ENCODE peak calls at places on chromosomes 7 and 10, in ten cellular contexts. O is neural progenitor cell; E is CD4-positive, alpha-beta T cell; Z is cardiac muscle cell; Q is astrocyte of the cerebellum; R is sigmoid colon; P is ovary; K is bronchial epithelial cell; V is CD8-positive, alpha-beta T cell; N is brain microvascular endothelial cell. M is an unnamed sample.

GRCh38 chr10:78600740-78601139 is 468.0 kb upstream of the ZMIZ1 start:
- DNase-seq in O (no peak), E (no peak), Z (peak), Q (no peak), R (no peak), P (peak), K (peak), V (no peak), N (no peak), M (no peak)

GRCh38 chr7:6530626-6531491 is 20.4 kb downstream of the GRID2IP start:
- DNase-seq in O (peak), E (peak), Z (no peak), Q (no peak), R (no peak), P (no peak), K (no peak), V (peak), N (no peak), M (peak)

GRCh38 chr7:135253851-135254815 is 20.5 kb downstream of the STRA8 start:
- DNase-seq in O (no peak), E (no peak), Z (peak), Q (peak), R (peak), P (peak), K (peak), V (no peak), N (peak), M (no peak)

GRCh38 chr10:44383749-44384600 is 922 bp downstream of the CXCL12 start:
- DNase-seq in O (peak), E (no peak), Z (peak), Q (no peak), R (peak), P (no peak), K (no peak), V (no peak), N (peak), M (peak)

GRCh38 chr7:117825132-117825531 is 48.1 kb downstream of the CTTNBP2 start:
- DNase-seq in O (no peak), E (no peak), Z (peak), Q (no peak), R (no peak), P (no peak), K (peak), V (no peak), N (peak), M (no peak)

GRCh38 chr7:78195281-78195680 is 396.7 kb downstream of the PHTF2 start:
- DNase-seq in O (no peak), E (no peak), Z (peak), Q (no peak), R (no peak), P (no peak), K (no peak), V (no peak), N (no peak), M (no peak)

GRCh38 chr7:153509763-153510162 is 542.4 kb upstream of the DPP6 start:
- DNase-seq in O (no peak), E (no peak), Z (no peak), Q (no peak), R (no peak), P (no peak), K (no peak), V (no peak), N (no peak), M (no peak)

GRCh38 chr7:48154792-48155413 is 16.4 kb upstream of the ABCA13 start:
- DNase-seq in O (peak), E (peak), Z (peak), Q (no peak), R (no peak), P (no peak), K (peak), V (peak), N (peak), M (peak)

GRCh38 chr7:27165655-27166474 is 528 bp upstream of the HOXA9 start:
- DNase-seq in O (no peak), E (no peak), Z (no peak), Q (no peak), R (peak), P (no peak), K (no peak), V (no peak), N (no peak), M (peak)

GRCh38 chr7:107242267-107242666 is 73.5 kb downstream of the HBP1 start:
- DNase-seq in O (no peak), E (no peak), Z (no peak), Q (no peak), R (no peak), P (no peak), K (no peak), V (no peak), N (no peak), M (no peak)

GRCh38 chr10:111565542-111565941 is 488.7 kb downstream of the ADRA2A start:
- DNase-seq in O (no peak), E (no peak), Z (no peak), Q (no peak), R (no peak), P (no peak), K (no peak), V (no peak), N (no peak), M (no peak)

GRCh38 chr10:131896403-131896802 is 4.4 kb upstream of the PPP2R2D start:
- DNase-seq in O (no peak), E (no peak), Z (no peak), Q (no peak), R (no peak), P (no peak), K (no peak), V (peak), N (no peak), M (no peak)

GRCh38 chr10:844552-844951 is 87.0 kb downstream of the LARP4B start:
- DNase-seq in O (no peak), E (no peak), Z (peak), Q (no peak), R (no peak), P (no peak), K (no peak), V (no peak), N (peak), M (no peak)

GRCh38 chr7:121954803-121955202 is 81.8 kb downstream of the PTPRZ1 start:
- DNase-seq in O (no peak), E (no peak), Z (peak), Q (peak), R (no peak), P (no peak), K (peak), V (no peak), N (peak), M (no peak)

GRCh38 chr10:24790073-24790472 is 66.4 kb upstream of the ARHGAP21 start:
- DNase-seq in O (no peak), E (no peak), Z (no peak), Q (no peak), R (no peak), P (no peak), K (no peak), V (no peak), N (no peak), M (no peak)

GRCh38 chr10:28566458-28566857 is 33.5 kb downstream of the WAC start:
- DNase-seq in O (no peak), E (no peak), Z (peak), Q (no peak), R (no peak), P (no peak), K (no peak), V (no peak), N (no peak), M (no peak)

GRCh38 chr7:20447021-20447420 is 116.3 kb downstream of the ITGB8 start:
- DNase-seq in O (no peak), E (no peak), Z (no peak), Q (no peak), R (no peak), P (no peak), K (no peak), V (no peak), N (no peak), M (no peak)

GRCh38 chr10:47077941-47078340 is 166.7 kb downstream of the PTPN20 start:
- DNase-seq in O (no peak), E (no peak), Z (no peak), Q (no peak), R (no peak), P (no peak), K (no peak), V (no peak), N (no peak), M (no peak)

GRCh38 chr7:31249671-31250070 is 90.9 kb downstream of the NEUROD6 start:
- DNase-seq in O (peak), E (no peak), Z (no peak), Q (no peak), R (no peak), P (no peak), K (no peak), V (no peak), N (no peak), M (no peak)

GRCh38 chr7:100719523-100720319 is 547 bp upstream of the EPO start:
- DNase-seq in O (no peak), E (no peak), Z (peak), Q (no peak), R (no peak), P (no peak), K (peak), V (no peak), N (peak), M (no peak)

GRCh38 chr7:36746347-36746746 is 22.1 kb upstream of the AOAH start:
- DNase-seq in O (no peak), E (no peak), Z (peak), Q (no peak), R (no peak), P (no peak), K (no peak), V (no peak), N (no peak), M (no peak)

GRCh38 chr7:16921644-16922257 is 40.0 kb upstream of the AGR3 start:
- DNase-seq in O (peak), E (no peak), Z (no peak), Q (no peak), R (no peak), P (no peak), K (peak), V (no peak), N (no peak), M (no peak)

GRCh38 chr7:92750440-92750839 is 85.9 kb downstream of the CDK6 start:
- DNase-seq in O (no peak), E (no peak), Z (no peak), Q (no peak), R (no peak), P (no peak), K (no peak), V (no peak), N (no peak), M (no peak)

GRCh38 chr10:131955591-131956340 is 26.0 kb downstream of the BNIP3 start:
- DNase-seq in O (no peak), E (no peak), Z (no peak), Q (no peak), R (peak), P (no peak), K (no peak), V (no peak), N (no peak), M (no peak)

GRCh38 chr10:77846718-77847311 is 79.7 kb downstream of the DLG5 start:
- DNase-seq in O (peak), E (peak), Z (peak), Q (peak), R (peak), P (peak), K (peak), V (peak), N (peak), M (peak)

GRCh38 chr7:1503816-1504775 is at the start of gene INTS1:
- DNase-seq in O (peak), E (peak), Z (peak), Q (peak), R (peak), P (peak), K (peak), V (peak), N (peak), M (peak)

GRCh38 chr7:141071855-141072547 is 1.9 kb upstream of the TMEM178B start:
- DNase-seq in O (peak), E (no peak), Z (no peak), Q (no peak), R (no peak), P (no peak), K (no peak), V (no peak), N (no peak), M (no peak)

GRCh38 chr10:3775671-3776551 is 9.1 kb downstream of the KLF6 start:
- DNase-seq in O (peak), E (no peak), Z (peak), Q (no peak), R (peak), P (peak), K (peak), V (no peak), N (peak), M (no peak)

GRCh38 chr7:31938650-31939049 is 131.6 kb downstream of the PDE1C start:
- DNase-seq in O (no peak), E (no peak), Z (no peak), Q (no peak), R (no peak), P (no peak), K (peak), V (no peak), N (peak), M (no peak)

GRCh38 chr7:18167815-18168214 is 140.2 kb upstream of the PRPS1L1 start:
- DNase-seq in O (no peak), E (no peak), Z (peak), Q (no peak), R (no peak), P (no peak), K (no peak), V (no peak), N (no peak), M (no peak)

GRCh38 chr10:34397324-34397723 is 417.8 kb downstream of the PARD3 start:
- DNase-seq in O (no peak), E (no peak), Z (peak), Q (peak), R (no peak), P (no peak), K (no peak), V (no peak), N (peak), M (no peak)

GRCh38 chr7:82331234-82331633 is 112.3 kb downstream of the CACNA2D1 start:
- DNase-seq in O (no peak), E (no peak), Z (no peak), Q (no peak), R (no peak), P (no peak), K (no peak), V (no peak), N (no peak), M (no peak)

GRCh38 chr10:70379581-70380176 is 2.7 kb downstream of the LRRC20 start:
- DNase-seq in O (peak), E (no peak), Z (no peak), Q (no peak), R (no peak), P (no peak), K (no peak), V (no peak), N (peak), M (no peak)

GRCh38 chr10:15027741-15028140 is 16.0 kb upstream of the OLAH start:
- DNase-seq in O (no peak), E (no peak), Z (peak), Q (no peak), R (no peak), P (no peak), K (no peak), V (no peak), N (peak), M (no peak)

DNA sequence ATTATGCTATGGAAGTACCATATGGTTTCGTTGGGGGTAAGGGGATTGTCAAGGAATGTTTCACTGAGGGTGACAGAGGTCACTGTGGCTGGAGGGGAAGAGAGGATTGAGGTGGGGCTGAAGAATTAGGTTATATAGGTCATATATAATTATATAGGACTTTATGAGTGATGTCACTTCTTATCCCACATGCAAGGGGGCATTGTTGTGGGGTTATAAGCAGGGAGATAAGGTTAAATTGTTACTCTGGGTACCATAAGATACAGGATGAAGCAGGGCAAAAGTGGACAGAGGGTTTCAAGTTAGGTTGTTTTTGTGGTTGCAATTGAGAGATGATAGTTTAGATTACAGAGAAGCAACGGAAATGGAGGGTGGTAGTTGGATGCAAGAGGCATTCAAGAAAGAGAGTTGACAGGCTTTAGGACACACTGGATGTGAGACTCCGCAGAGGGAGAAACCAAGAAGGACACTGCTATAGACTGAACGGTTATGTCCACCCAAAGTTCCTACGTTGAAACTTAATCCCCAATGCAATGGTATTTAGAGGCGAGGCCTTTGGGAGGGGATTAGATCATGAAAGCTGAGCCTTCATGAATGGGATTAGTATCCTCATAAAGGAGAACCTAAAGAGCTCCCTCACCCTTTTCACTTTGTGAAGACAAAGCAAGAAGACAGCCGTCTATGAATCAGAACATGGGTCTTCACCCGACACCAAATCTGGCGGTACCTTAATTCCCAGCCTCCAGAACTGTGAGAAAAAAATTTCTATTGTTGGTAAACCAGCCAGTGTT is 7.0 kb upstream of the PRR15 start:
- DNase-seq in O (peak), E (no peak), Z (no peak), Q (no peak), R (no peak), P (no peak), K (no peak), V (no peak), N (no peak), M (no peak)
- TF ChIP-seq CTCF in O (peak), E (no peak), Z (no peak), Q (no peak), R (no peak), P (no peak), K (peak), V (no peak), N (peak), M (no peak)

GRCh38 chr10:109956454-109957091 is 33.3 kb upstream of the XPNPEP1 start:
- DNase-seq in O (peak), E (no peak), Z (peak), Q (peak), R (no peak), P (no peak), K (peak), V (no peak), N (peak), M (no peak)
- TF ChIP-seq CTCF in O (peak), E (peak), Z (peak), Q (peak), R (no peak), P (no peak), K (peak), V (peak), N (peak), M (peak)

GRCh38 chr10:97445357-97445721 is 467 bp downstream of the EXOSC1 start:
- DNase-seq in O (no peak), E (no peak), Z (no peak), Q (no peak), R (no peak), P (no peak), K (no peak), V (no peak), N (no peak), M (no peak)

GRCh38 chr10:97442277-97442676 is 3.5 kb downstream of the EXOSC1 start:
- DNase-seq in O (no peak), E (no peak), Z (no peak), Q (no peak), R (no peak), P (no peak), K (no peak), V (no peak), N (no peak), M (no peak)

GRCh38 chr10:97445722-97446639 is at the start of the genes EXOSC1 and ZDHHC16:
- DNase-seq in O (peak), E (peak), Z (peak), Q (peak), R (peak), P (peak), K (peak), V (peak), N (peak), M (peak)

DNA sequence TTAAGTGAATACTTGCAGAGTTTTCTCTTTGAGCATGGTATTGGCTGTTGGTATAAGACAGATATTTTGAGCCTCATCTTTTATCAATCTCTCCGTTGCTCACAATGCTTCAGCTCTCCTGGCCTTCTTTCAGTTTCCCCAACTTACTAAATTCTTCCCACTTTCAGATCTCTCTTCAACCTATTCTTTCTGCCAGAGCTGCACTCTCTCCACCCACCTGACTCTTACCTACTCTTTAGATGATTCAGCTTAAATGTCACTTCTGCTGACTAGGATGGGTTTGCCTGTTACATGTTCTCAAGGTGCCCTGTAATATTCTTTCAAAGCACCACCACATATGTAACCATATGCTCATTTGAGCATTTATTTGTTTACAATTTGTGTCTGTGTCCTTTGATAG is 1.6 kb downstream of the EXOSC1 start:
- DNase-seq in O (no peak), E (no peak), Z (no peak), Q (no peak), R (no peak), P (no peak), K (no peak), V (no peak), N (no peak), M (no peak)
- TF ChIP-seq CTCF in O (no peak), E (no peak), Z (no peak), Q (no peak), R (no peak), P (no peak), K (no peak), V (no peak), N (no peak), M (no peak)

DNA sequence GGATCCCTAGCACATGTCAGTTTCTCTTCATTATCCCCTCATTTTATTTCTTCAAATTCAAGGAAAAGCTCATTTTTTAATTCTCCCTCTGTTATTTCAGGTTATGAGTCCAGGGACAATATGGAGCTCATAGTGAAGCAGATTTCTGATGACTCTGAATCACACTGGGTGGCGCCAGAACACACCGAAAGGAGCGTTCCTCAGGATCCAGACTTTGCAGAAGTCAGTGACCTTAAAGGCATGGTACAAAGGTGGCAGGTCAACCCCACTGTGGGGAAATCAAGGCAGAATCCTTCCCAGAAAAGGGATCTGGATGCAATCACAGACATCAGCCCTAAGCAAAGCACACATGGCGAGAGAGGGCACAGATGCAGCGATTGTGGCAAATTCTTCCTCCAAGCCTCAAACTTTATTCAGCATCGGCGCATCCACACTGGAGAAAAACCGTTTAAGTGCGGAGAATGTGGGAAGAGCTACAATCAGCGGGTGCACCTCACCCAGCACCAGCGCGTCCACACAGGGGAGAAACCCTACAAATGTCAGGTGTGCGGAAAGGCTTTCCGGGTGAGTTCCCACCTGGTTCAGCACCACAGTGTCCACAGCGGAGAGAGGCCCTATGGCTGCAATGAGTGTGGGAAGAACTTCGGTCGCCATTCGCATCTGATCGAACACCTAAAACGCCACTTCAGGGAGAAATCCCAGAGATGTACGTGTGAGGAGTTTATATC is 21.4 kb downstream of the ZKSCAN5 start:
- DNase-seq in O (peak), E (peak), Z (no peak), Q (no peak), R (no peak), P (no peak), K (peak), V (peak), N (peak), M (no peak)
- TF ChIP-seq CTCF in O (peak), E (no peak), Z (peak), Q (peak), R (no peak), P (no peak), K (peak), V (no peak), N (peak), M (no peak)

GRCh38 chr7:88795553-88795952 is at the start of gene TEX47:
- DNase-seq in O (no peak), E (no peak), Z (no peak), Q (no peak), R (no peak), P (no peak), K (no peak), V (no peak), N (no peak), M (no peak)

GRCh38 chr7:88791891-88792290 is 3.6 kb downstream of the TEX47 start:
- DNase-seq in O (no peak), E (no peak), Z (no peak), Q (no peak), R (no peak), P (no peak), K (no peak), V (no peak), N (no peak), M (no peak)

GRCh38 chr7:88787777-88788176 is 7.8 kb downstream of the TEX47 start:
- DNase-seq in O (no peak), E (no peak), Z (no peak), Q (no peak), R (no peak), P (no peak), K (no peak), V (no peak), N (no peak), M (no peak)

GRCh38 chr7:88792361-88792760 is 3.2 kb downstream of the TEX47 start:
- DNase-seq in O (no peak), E (no peak), Z (no peak), Q (no peak), R (no peak), P (no peak), K (no peak), V (no peak), N (no peak), M (no peak)

GRCh38 chr7:88789480-88790064 is 6.0 kb downstream of the TEX47 start:
- DNase-seq in O (peak), E (no peak), Z (peak), Q (peak), R (no peak), P (no peak), K (peak), V (no peak), N (no peak), M (no peak)
- TF ChIP-seq CTCF in O (peak), E (peak), Z (peak), Q (peak), R (no peak), P (no peak), K (peak), V (peak), N (peak), M (peak)

M was measured in nephron progenitor cell.